ENCODE peak calls at places on chromosomes 16 and 17, in seven cellular contexts. One of them, this sample, is unnamed.

GRCh38 chr17:15444805-15445204 is 22.6 kb downstream of the CDRT4 start:
- DNase-seq in HepG2: no peak
- DNase-seq in H1: no peak
- DNase-seq in K562: peak; percentile 46
- DNase-seq in SK-N-SH: peak; percentile 37
- DNase-seq in HCT116: no peak
- DNase-seq in GM12878: no peak
- DNase-seq in this sample: no peak

GRCh38 chr17:48809182-48809581 is 7.8 kb downstream of the TTLL6 start:
- DNase-seq in H1: no peak
- DNase-seq in HCT116: no peak
- DNase-seq in K562: no peak
- DNase-seq in HepG2: no peak
- DNase-seq in GM12878: no peak
- DNase-seq in SK-N-SH: no peak
- DNase-seq in this sample: no peak

GRCh38 chr17:48179071-48179945 is 71.7 kb downstream of the SNX11 start:
- DNase-seq in H1: no peak
- DNase-seq in HCT116: no peak
- DNase-seq in K562: peak; percentile 22
- DNase-seq in SK-N-SH: no peak
- DNase-seq in GM12878: no peak
- DNase-seq in HepG2: no peak
- DNase-seq in this sample: no peak

GRCh38 chr17:16428098-16428882 is 12.9 kb downstream of the TRPV2 start:
- DNase-seq in K562: peak; percentile 74
- DNase-seq in SK-N-SH: peak; percentile 86
- DNase-seq in GM12878: no peak
- DNase-seq in HepG2: peak; percentile 64
- DNase-seq in H1: no peak
- DNase-seq in HCT116: no peak
- DNase-seq in this sample: peak; percentile 55

GRCh38 chr16:28923652-28924398 is 1.2 kb downstream of the RABEP2 start:
- DNase-seq in HepG2: peak; percentile 81
- DNase-seq in H1: no peak
- DNase-seq in K562: no peak
- DNase-seq in HCT116: no peak
- DNase-seq in SK-N-SH: no peak
- DNase-seq in GM12878: peak; percentile 93
- DNase-seq in this sample: peak; percentile 20

GRCh38 chr16:81421126-81421525 is 23.5 kb upstream of the CMIP start:
- DNase-seq in HepG2: no peak
- DNase-seq in GM12878: no peak
- DNase-seq in H1: no peak
- DNase-seq in K562: no peak
- DNase-seq in SK-N-SH: no peak
- DNase-seq in HCT116: no peak
- DNase-seq in this sample: no peak

GRCh38 chr16:72986011-72986410 is 61.9 kb downstream of the ZFHX3 start:
- DNase-seq in SK-N-SH: no peak
- DNase-seq in K562: no peak
- DNase-seq in HCT116: no peak
- DNase-seq in H1: no peak
- DNase-seq in HepG2: no peak
- DNase-seq in GM12878: no peak
- DNase-seq in this sample: no peak

GRCh38 chr17:48236681-48237134 is 129.1 kb downstream of the SNX11 start:
- DNase-seq in HepG2: no peak
- DNase-seq in K562: no peak
- DNase-seq in HCT116: peak; percentile 91
- DNase-seq in H1: no peak
- DNase-seq in GM12878: no peak
- DNase-seq in SK-N-SH: no peak
- DNase-seq in this sample: no peak

GRCh38 chr17:67506966-67507365 is 129.9 kb downstream of the PITPNC1 start:
- DNase-seq in GM12878: no peak
- DNase-seq in HepG2: no peak
- DNase-seq in HCT116: no peak
- DNase-seq in K562: no peak
- DNase-seq in H1: no peak
- DNase-seq in SK-N-SH: no peak
- DNase-seq in this sample: no peak

GRCh38 chr17:64056269-64057005 is 36.0 kb upstream of the ICAM2 start:
- DNase-seq in K562: no peak
- DNase-seq in H1: peak; percentile 43
- DNase-seq in SK-N-SH: no peak
- DNase-seq in HepG2: no peak
- DNase-seq in GM12878: peak; percentile 57
- DNase-seq in HCT116: no peak
- DNase-seq in this sample: peak; percentile 38

GRCh38 chr17:72053069-72053846 is 67.6 kb upstream of the SOX9 start:
- DNase-seq in K562: no peak
- DNase-seq in SK-N-SH: peak; percentile 24
- DNase-seq in HepG2: no peak
- DNase-seq in GM12878: no peak
- DNase-seq in H1: no peak
- DNase-seq in HCT116: no peak
- DNase-seq in this sample: no peak

GRCh38 chr17:80859004-80859941 is 132.4 kb upstream of the CHMP6 start:
- DNase-seq in SK-N-SH: peak; percentile 88
- DNase-seq in K562: no peak
- DNase-seq in H1: peak; percentile 23
- DNase-seq in HCT116: no peak
- DNase-seq in HepG2: no peak
- DNase-seq in GM12878: no peak
- DNase-seq in this sample: no peak

GRCh38 chr17:28901866-28902818 is 737 bp downstream of the DHRS13 start:
- DNase-seq in GM12878: no peak
- DNase-seq in HCT116: no peak
- DNase-seq in SK-N-SH: peak; percentile 83
- DNase-seq in H1: no peak
- DNase-seq in HepG2: no peak
- DNase-seq in K562: peak; percentile 76
- DNase-seq in this sample: peak; percentile 61

GRCh38 chr17:29078183-29079045 is 35.5 kb downstream of the PIPOX start:
- DNase-seq in HepG2: no peak
- DNase-seq in SK-N-SH: no peak
- DNase-seq in H1: no peak
- DNase-seq in K562: no peak
- DNase-seq in GM12878: no peak
- DNase-seq in HCT116: peak; percentile 4
- DNase-seq in this sample: no peak

DNA sequence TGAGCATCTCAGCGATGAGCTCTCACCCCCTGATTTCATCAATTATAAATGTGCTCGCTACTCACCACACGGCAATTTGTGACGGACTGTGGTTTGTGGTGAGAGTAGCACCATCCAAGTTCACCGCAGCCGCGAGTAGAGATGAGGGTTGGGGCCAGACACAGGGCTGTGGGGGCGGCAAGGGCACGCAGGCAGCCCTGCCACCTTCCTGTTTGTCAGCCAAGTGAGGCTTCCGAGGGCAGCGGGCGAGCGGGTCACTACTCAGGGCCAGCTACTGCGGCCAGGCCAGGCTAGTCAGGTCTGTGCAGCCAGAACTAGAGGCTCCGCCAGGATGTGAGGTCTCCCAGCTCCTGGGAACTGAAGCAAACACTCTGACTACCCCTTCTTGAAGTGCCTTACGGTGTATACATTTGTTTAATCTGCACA is 39.6 kb upstream of the MEOX1 start:
- DNase-seq in K562: no peak
- DNase-seq in HCT116: no peak
- DNase-seq in GM12878: peak; percentile 45
- DNase-seq in H1: no peak
- DNase-seq in SK-N-SH: no peak
- DNase-seq in HepG2: no peak
- DNase-seq in this sample: no peak
- TF ChIP-seq JUND in K562: no peak
- TF ChIP-seq JUND in HCT116: no peak
- TF ChIP-seq JUND in GM12878: no peak
- TF ChIP-seq JUND in H1: no peak
- TF ChIP-seq JUND in SK-N-SH: no peak
- TF ChIP-seq JUND in HepG2: no peak
- TF ChIP-seq JUND in this sample: no peak

GRCh38 chr16:66278111-66278531 is 88.4 kb upstream of the CDH5 start:
- DNase-seq in K562: no peak
- DNase-seq in H1: no peak
- DNase-seq in GM12878: no peak
- DNase-seq in HepG2: no peak
- DNase-seq in HCT116: no peak
- DNase-seq in SK-N-SH: no peak
- DNase-seq in this sample: no peak
- TF ChIP-seq JUND in K562: no peak
- TF ChIP-seq JUND in H1: no peak
- TF ChIP-seq JUND in GM12878: no peak
- TF ChIP-seq JUND in HepG2: no peak
- TF ChIP-seq JUND in HCT116: no peak
- TF ChIP-seq JUND in SK-N-SH: no peak
- TF ChIP-seq JUND in this sample: no peak

GRCh38 chr16:4928227-4928626 is 8.7 kb downstream of the PPL start:
- DNase-seq in GM12878: no peak
- DNase-seq in HCT116: no peak
- DNase-seq in H1: no peak
- DNase-seq in HepG2: no peak
- DNase-seq in K562: no peak
- DNase-seq in SK-N-SH: no peak
- DNase-seq in this sample: no peak
- TF ChIP-seq JUND in GM12878: no peak
- TF ChIP-seq JUND in HCT116: no peak
- TF ChIP-seq JUND in H1: no peak
- TF ChIP-seq JUND in HepG2: no peak
- TF ChIP-seq JUND in K562: no peak
- TF ChIP-seq JUND in SK-N-SH: no peak
- TF ChIP-seq JUND in this sample: no peak

GRCh38 chr17:76267051-76267576 is 2.0 kb downstream of the UBALD2 start:
- DNase-seq in K562: no peak
- DNase-seq in HCT116: no peak
- DNase-seq in SK-N-SH: no peak
- DNase-seq in H1: no peak
- DNase-seq in GM12878: no peak
- DNase-seq in HepG2: no peak
- DNase-seq in this sample: no peak
- TF ChIP-seq JUND in K562: no peak
- TF ChIP-seq JUND in HCT116: no peak
- TF ChIP-seq JUND in SK-N-SH: no peak
- TF ChIP-seq JUND in H1: no peak
- TF ChIP-seq JUND in GM12878: no peak
- TF ChIP-seq JUND in HepG2: no peak
- TF ChIP-seq JUND in this sample: no peak

GRCh38 chr16:14071576-14072271 is 605 bp downstream of the MRTFB start:
- DNase-seq in HCT116: no peak
- DNase-seq in SK-N-SH: no peak
- DNase-seq in K562: no peak
- DNase-seq in GM12878: no peak
- DNase-seq in H1: no peak
- DNase-seq in HepG2: peak; percentile 30
- DNase-seq in this sample: no peak
- TF ChIP-seq JUND in HCT116: no peak
- TF ChIP-seq JUND in SK-N-SH: no peak
- TF ChIP-seq JUND in K562: no peak
- TF ChIP-seq JUND in GM12878: no peak
- TF ChIP-seq JUND in H1: no peak
- TF ChIP-seq JUND in HepG2: no peak
- TF ChIP-seq JUND in this sample: no peak

DNA sequence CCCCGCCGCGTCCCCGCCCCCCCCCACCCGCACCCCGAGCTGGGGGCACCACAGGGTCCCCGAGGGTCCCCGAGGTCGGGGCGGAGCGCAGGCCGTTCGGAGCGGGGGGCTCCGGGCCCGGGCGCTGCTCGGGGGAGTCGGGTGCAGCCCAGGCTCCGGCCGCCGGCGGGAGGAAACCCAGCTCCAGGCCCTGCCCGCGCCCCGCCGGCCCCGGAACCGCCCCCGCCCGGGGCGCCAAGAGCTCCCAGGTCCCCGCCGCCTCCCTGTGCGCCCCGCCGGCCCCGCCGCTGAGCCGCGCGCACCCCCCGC is 33.2 kb upstream of the RPH3AL start:
- DNase-seq in SK-N-SH: no peak
- DNase-seq in HepG2: no peak
- DNase-seq in GM12878: no peak
- DNase-seq in H1: no peak
- DNase-seq in HCT116: no peak
- DNase-seq in K562: no peak
- DNase-seq in this sample: no peak
- TF ChIP-seq JUND in SK-N-SH: no peak
- TF ChIP-seq JUND in HepG2: no peak
- TF ChIP-seq JUND in GM12878: no peak
- TF ChIP-seq JUND in H1: no peak
- TF ChIP-seq JUND in HCT116: no peak
- TF ChIP-seq JUND in K562: no peak
- TF ChIP-seq JUND in this sample: no peak

DNA sequence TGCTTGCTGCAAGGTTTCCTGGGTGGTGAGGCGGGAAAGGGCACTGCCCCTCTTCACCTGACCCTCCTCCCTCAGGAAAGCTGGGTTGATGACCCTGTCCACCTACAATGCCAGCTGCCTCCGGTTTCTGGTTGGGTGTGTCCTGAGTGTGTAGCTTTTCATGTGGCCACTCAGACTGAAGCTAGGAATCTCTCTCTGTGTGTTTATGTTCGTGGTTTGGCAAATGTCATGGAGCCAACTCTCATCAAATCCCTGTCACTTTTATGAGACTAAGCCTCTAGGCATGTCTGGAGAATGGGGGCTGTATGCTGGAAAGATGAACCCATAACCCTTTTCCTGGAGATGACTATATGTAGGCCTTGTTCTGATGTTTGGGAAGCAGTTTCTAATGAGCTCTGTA is 17.1 kb downstream of the PLEKHG4 start:
- DNase-seq in SK-N-SH: no peak
- DNase-seq in HCT116: no peak
- DNase-seq in HepG2: no peak
- DNase-seq in H1: no peak
- DNase-seq in K562: no peak
- DNase-seq in GM12878: no peak
- DNase-seq in this sample: no peak
- TF ChIP-seq JUND in SK-N-SH: no peak
- TF ChIP-seq JUND in HCT116: no peak
- TF ChIP-seq JUND in HepG2: no peak
- TF ChIP-seq JUND in H1: no peak
- TF ChIP-seq JUND in K562: no peak
- TF ChIP-seq JUND in GM12878: no peak
- TF ChIP-seq JUND in this sample: no peak

GRCh38 chr17:45382982-45383381 is 49.7 kb downstream of the ARHGAP27 start:
- DNase-seq in SK-N-SH: no peak
- DNase-seq in GM12878: no peak
- DNase-seq in H1: no peak
- DNase-seq in HCT116: no peak
- DNase-seq in K562: no peak
- DNase-seq in HepG2: no peak
- DNase-seq in this sample: no peak
- TF ChIP-seq JUND in SK-N-SH: no peak
- TF ChIP-seq JUND in GM12878: no peak
- TF ChIP-seq JUND in H1: no peak
- TF ChIP-seq JUND in HCT116: no peak
- TF ChIP-seq JUND in K562: no peak
- TF ChIP-seq JUND in HepG2: no peak
- TF ChIP-seq JUND in this sample: no peak

DNA sequence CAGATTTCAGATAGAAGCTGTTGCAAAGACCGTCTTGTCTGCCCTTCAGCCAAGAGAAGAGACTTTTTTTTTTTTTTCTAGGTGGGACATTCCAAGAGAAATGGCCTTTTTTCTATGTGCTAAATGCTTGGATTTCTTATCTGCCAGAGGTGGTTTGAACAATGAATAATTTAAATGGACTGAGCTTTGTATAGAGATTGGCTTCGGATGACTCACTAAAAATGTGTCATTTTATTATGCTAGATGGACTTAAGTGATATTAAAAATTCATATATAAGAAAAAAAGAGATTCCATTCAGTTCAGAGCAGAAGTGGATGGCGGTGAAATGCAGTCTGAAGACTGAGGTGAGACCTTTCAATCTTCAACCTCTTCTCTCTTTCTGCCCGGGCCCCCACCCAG is 58.4 kb downstream of the MEAK7 start:
- DNase-seq in HCT116: no peak
- DNase-seq in SK-N-SH: no peak
- DNase-seq in GM12878: no peak
- DNase-seq in HepG2: no peak
- DNase-seq in H1: no peak
- DNase-seq in K562: no peak
- DNase-seq in this sample: no peak
- TF ChIP-seq JUND in HCT116: no peak
- TF ChIP-seq JUND in SK-N-SH: no peak
- TF ChIP-seq JUND in GM12878: no peak
- TF ChIP-seq JUND in HepG2: no peak
- TF ChIP-seq JUND in H1: no peak
- TF ChIP-seq JUND in K562: no peak
- TF ChIP-seq JUND in this sample: no peak

This sample was measured in T47D.